ENCODE peak calls at places on chromosomes 1 and 21, in five cellular contexts. M is A549, Q is K562, G is GM23338, U is HL-60. A is an unnamed sample.
A peak's percentile ranks its signal among the peaks of the same experiment; 100 is the strongest.

GRCh38 chr1:155015527-155016230 is 13.1 kb downstream of the ZBTB7B start:
- DNase-seq in M (no peak), Q (no peak), G (no peak), U (peak; percentile 45), A (no peak)

GRCh38 chr1:153922076-153922837 is 515 bp downstream of the GATAD2B start:
- DNase-seq in M (peak; percentile 49), Q (peak; percentile 87), G (peak; percentile 79), U (peak; percentile 75), A (no peak)

GRCh38 chr1:233909195-233909594 is 4.7 kb downstream of the SLC35F3 start:
- DNase-seq in M (peak; percentile 53), Q (no peak), G (no peak), U (no peak), A (peak; percentile 96)

GRCh38 chr1:51650198-51650597 is 33.3 kb downstream of the OSBPL9 start:
- DNase-seq in M (no peak), Q (no peak), G (no peak), U (no peak), A (no peak)

GRCh38 chr1:70617728-70618127 is 206.7 kb downstream of the CTH start:
- DNase-seq in M (no peak), Q (no peak), G (peak; percentile 53), U (no peak), A (no peak)

GRCh38 chr1:240516069-240516468 is 95.9 kb downstream of the GREM2 start:
- DNase-seq in M (no peak), Q (no peak), G (no peak), U (no peak), A (no peak)

GRCh38 chr1:36256558-36257374 is 32.5 kb downstream of the THRAP3 start:
- DNase-seq in M (no peak), Q (no peak), G (no peak), U (no peak), A (no peak)

GRCh38 chr1:161013591-161014513 is 7.1 kb downstream of the F11R start:
- DNase-seq in M (peak; percentile 92), Q (peak; percentile 75), G (peak; percentile 93), U (peak; percentile 90), A (no peak)

GRCh38 chr21:26153758-26154157 is 16.8 kb downstream of the APP start:
- DNase-seq in M (no peak), Q (no peak), G (no peak), U (no peak), A (no peak)

GRCh38 chr1:237296861-237297260 is 254.9 kb downstream of the RYR2 start:
- DNase-seq in M (no peak), Q (no peak), G (no peak), U (no peak), A (no peak)

GRCh38 chr1:93661829-93662474 is 19.7 kb downstream of the BCAR3 start:
- DNase-seq in M (peak; percentile 35), Q (no peak), G (no peak), U (no peak), A (no peak)

GRCh38 chr1:13813398-13814012 is 113.5 kb downstream of the PRDM2 start:
- DNase-seq in M (no peak), Q (peak; percentile 89), G (peak; percentile 78), U (no peak), A (no peak)

GRCh38 chr1:79617777-79618176 is 611.2 kb upstream of the ADGRL4 start:
- DNase-seq in M (no peak), Q (peak; percentile 6), G (peak; percentile 31), U (no peak), A (no peak)

GRCh38 chr1:79614762-79615161 is 608.2 kb upstream of the ADGRL4 start:
- DNase-seq in M (no peak), Q (no peak), G (no peak), U (no peak), A (no peak)
- TF ChIP-seq REST in M (no peak), Q (no peak), G (no peak), U (no peak), A (no peak)

GRCh38 chr21:43983390-43983789 is 28.7 kb upstream of the TRAPPC10 start:
- DNase-seq in M (no peak), Q (no peak), G (no peak), U (no peak), A (no peak)
- TF ChIP-seq REST in M (no peak), Q (no peak), G (no peak), U (no peak), A (no peak)

GRCh38 chr1:232038704-232039103 is 412.1 kb downstream of the DISC1 start:
- DNase-seq in M (no peak), Q (no peak), G (no peak), U (no peak), A (no peak)
- TF ChIP-seq REST in M (no peak), Q (no peak), G (no peak), U (no peak), A (no peak)

DNA sequence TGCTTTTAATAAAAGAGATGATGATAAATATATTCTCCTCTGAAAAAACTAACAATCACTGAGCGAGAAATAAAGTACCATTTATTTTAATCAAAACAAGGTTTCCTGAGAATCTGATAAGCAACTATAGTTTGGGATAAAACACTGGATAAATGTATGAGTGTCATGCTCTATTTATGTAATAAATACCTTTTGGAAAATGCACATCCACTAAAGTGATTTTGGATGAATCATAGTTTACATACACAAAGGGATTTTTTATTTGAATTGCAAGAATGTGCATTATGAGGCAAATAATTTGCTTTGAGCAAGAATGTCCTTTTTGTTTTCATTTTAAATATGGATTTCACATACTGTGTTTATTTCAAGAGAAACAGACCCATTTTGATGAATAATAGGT is 1483.5 kb downstream of the MRPL39 start:
- DNase-seq in M (no peak), Q (no peak), G (no peak), U (no peak), A (no peak)
- TF ChIP-seq REST in M (no peak), Q (no peak), G (no peak), U (no peak), A (no peak)